ENCODE peak calls at places on chromosomes 4 and X, in eight cellular contexts. W, F, M, T, O, V, I and Z are unnamed samples.

GRCh38 chrX:47232803-47233332 is at the start of gene USP11:
- DNase-seq in W (no peak), F (peak; percentile 62), M (peak; percentile 75), T (peak; percentile 56), O (peak; percentile 73), V (peak; percentile 15), I (peak; percentile 51), Z (peak; percentile 29)

GRCh38 chr4:169619518-169619957 is 840 bp upstream of the CLCN3 start:
- DNase-seq in W (peak; percentile 57), F (peak; percentile 50), M (no peak), T (peak; percentile 56), O (no peak), V (peak; percentile 35), I (peak; percentile 54), Z (no peak)

GRCh38 chr4:82905205-82905604 is 4.7 kb downstream of the THAP9 start:
- DNase-seq in W (no peak), F (peak; percentile 68), M (no peak), T (peak; percentile 77), O (no peak), V (peak; percentile 57), I (peak; percentile 64), Z (peak; percentile 65)

GRCh38 chrX:22526339-22526738 is 253.6 kb downstream of the CBLL2 start:
- DNase-seq in W (no peak), F (peak; percentile 24), M (no peak), T (peak; percentile 32), O (no peak), V (peak; percentile 67), I (peak; percentile 70), Z (peak; percentile 59)

GRCh38 chrX:110415440-110416167 is 57.0 kb downstream of the RTL9 start:
- DNase-seq in W (no peak), F (no peak), M (no peak), T (no peak), O (no peak), V (peak; percentile 76), I (peak; percentile 74), Z (no peak)

GRCh38 chr4:121597346-121597934 is 99.3 kb downstream of the ANXA5 start:
- DNase-seq in W (no peak), F (no peak), M (no peak), T (peak; percentile 8), O (no peak), V (peak; percentile 67), I (peak; percentile 5), Z (no peak)

GRCh38 chrX:108309144-108309543 is 129.1 kb downstream of the COL4A6 start:
- DNase-seq in W (no peak), F (no peak), M (no peak), T (no peak), O (no peak), V (peak; percentile 85), I (peak; percentile 79), Z (no peak)

GRCh38 chr4:186144180-186144579 is 39.7 kb downstream of the FAM149A start:
- DNase-seq in W (no peak), F (no peak), M (no peak), T (peak; percentile 39), O (peak; percentile 50), V (peak; percentile 52), I (peak; percentile 21), Z (no peak)

GRCh38 chrX:129665916-129666644 is 11.3 kb upstream of the APLN start:
- DNase-seq in W (no peak), F (no peak), M (no peak), T (no peak), O (no peak), V (peak; percentile 71), I (peak; percentile 75), Z (no peak)

GRCh38 chrX:139596068-139596467 is 65.5 kb downstream of the F9 start:
- DNase-seq in W (no peak), F (no peak), M (no peak), T (no peak), O (no peak), V (no peak), I (no peak), Z (no peak)

GRCh38 chrX:48945517-48946348 is 11.7 kb downstream of the OTUD5 start:
- DNase-seq in W (no peak), F (peak; percentile 61), M (no peak), T (peak; percentile 48), O (peak; percentile 60), V (no peak), I (peak; percentile 51), Z (no peak)

GRCh38 chr4:87270144-87270543 is 49.7 kb upstream of the KLHL8 start:
- DNase-seq in W (no peak), F (no peak), M (no peak), T (peak; percentile 8), O (no peak), V (peak; percentile 23), I (peak; percentile 52), Z (no peak)

GRCh38 chrX:151004085-151004484 is 20.9 kb downstream of the HMGB3 start:
- DNase-seq in W (no peak), F (no peak), M (no peak), T (no peak), O (no peak), V (no peak), I (peak; percentile 2), Z (no peak)

GRCh38 chr4:186347743-186348142 is 81.8 kb downstream of the F11 start:
- DNase-seq in W (no peak), F (no peak), M (no peak), T (no peak), O (no peak), V (no peak), I (no peak), Z (no peak)

GRCh38 chr4:81380364-81380853 is 91.3 kb downstream of the RASGEF1B start:
- DNase-seq in W (no peak), F (no peak), M (no peak), T (no peak), O (no peak), V (no peak), I (no peak), Z (no peak)

GRCh38 chrX:110965409-110965808 is 130.6 kb upstream of the PAK3 start:
- DNase-seq in W (no peak), F (no peak), M (no peak), T (no peak), O (no peak), V (peak; percentile 4), I (no peak), Z (no peak)

GRCh38 chr4:167100120-167100519 is 134.2 kb downstream of the SPOCK3 start:
- DNase-seq in W (no peak), F (no peak), M (no peak), T (no peak), O (no peak), V (peak; percentile 50), I (no peak), Z (no peak)

GRCh38 chr4:2071912-2072867 is 13.1 kb downstream of the NAT8L start:
- DNase-seq in W (no peak), F (no peak), M (peak; percentile 50), T (no peak), O (no peak), V (no peak), I (no peak), Z (no peak)

GRCh38 chr4:2583517-2583916 is 47.1 kb downstream of the FAM193A start:
- DNase-seq in W (no peak), F (no peak), M (no peak), T (no peak), O (no peak), V (no peak), I (peak; percentile 41), Z (no peak)

GRCh38 chr4:8110071-8110986 is 48.3 kb downstream of the ABLIM2 start:
- DNase-seq in W (no peak), F (no peak), M (no peak), T (no peak), O (no peak), V (peak; percentile 12), I (no peak), Z (no peak)
- TF ChIP-seq CTCF in W (no peak), F (peak; percentile 21), M (no peak), T (peak; percentile 20), O (no peak), V (no peak), I (no peak), Z (peak; percentile 13)

DNA sequence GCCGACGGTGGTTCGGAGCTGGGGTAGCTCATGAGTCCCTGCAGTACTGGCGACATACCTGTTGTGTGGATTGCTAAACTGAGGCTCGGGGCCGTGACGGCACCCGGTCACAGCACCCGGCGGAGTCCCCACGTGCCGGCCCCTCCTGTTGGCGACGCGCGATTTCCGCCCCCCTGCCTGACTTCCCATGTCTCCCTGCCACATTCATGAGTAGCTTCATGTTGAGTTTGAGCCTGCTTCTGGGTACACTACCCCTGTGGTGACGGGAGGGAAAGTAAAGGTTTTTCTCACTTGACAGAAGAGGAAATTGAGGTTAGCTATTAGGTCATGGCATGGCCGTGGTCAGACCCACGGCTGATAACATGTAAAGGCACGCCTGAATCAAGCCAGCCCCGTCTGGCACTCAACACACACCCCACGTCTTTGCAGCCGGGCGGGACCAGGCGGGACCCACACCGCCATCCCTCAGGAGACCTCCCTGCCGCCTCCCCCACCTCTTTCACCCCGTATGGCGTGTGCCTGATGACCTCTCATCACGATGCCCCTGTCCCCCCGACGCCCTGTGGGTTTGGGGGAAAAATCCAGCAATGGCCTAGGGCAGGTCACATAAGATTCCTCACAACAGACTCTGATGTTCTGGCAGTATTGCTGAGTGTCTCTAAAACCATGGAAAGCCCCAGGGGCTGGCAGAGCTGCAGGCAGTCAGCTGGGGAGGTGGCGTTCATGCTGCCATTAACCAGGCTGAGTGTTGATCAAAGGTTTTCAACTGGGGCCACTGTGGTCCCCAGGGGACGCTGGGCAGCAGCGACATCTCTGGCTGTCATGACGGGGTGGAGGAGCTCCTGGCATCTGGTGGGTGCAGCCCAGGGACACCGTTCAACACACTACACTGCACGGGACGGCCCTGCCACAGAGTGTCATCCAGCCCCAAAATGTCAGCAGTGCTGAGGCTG is 29.2 kb downstream of the P2RY8 start:
- DNase-seq in W (no peak), F (peak; percentile 79), M (peak; percentile 48), T (peak; percentile 69), O (peak; percentile 17), V (no peak), I (no peak), Z (no peak)
- TF ChIP-seq CTCF in W (no peak), F (no peak), M (no peak), T (no peak), O (no peak), V (no peak), I (no peak), Z (no peak)

DNA sequence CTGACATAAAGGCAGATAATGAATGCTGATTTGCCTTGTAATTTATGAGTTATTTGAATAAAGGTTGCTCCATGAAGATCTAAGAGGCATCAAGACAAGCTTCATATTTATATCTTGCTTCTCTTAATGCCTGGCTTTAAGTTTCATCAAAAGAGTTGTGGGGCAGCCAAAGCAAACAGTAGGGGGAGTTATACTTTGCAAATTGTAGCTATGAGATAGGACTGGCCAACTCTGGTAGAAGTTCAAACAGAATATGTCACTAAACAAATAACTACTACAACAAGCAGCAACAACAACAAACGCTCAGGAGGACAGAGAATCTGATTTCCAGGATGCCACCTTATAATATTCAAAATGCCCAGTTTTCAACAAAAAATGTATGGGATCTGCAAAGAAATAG is 69.1 kb upstream of the PLAC1 start:
- DNase-seq in W (no peak), F (no peak), M (no peak), T (no peak), O (no peak), V (no peak), I (no peak), Z (no peak)
- TF ChIP-seq CTCF in W (no peak), F (no peak), M (no peak), T (no peak), O (no peak), V (no peak), I (peak; percentile 24), Z (peak; percentile 4)

GRCh38 chrX:119272882-119273806 is 37.1 kb downstream of the PGRMC1 start:
- DNase-seq in W (no peak), F (peak; percentile 47), M (no peak), T (peak; percentile 59), O (no peak), V (peak; percentile 23), I (peak; percentile 21), Z (no peak)
- TF ChIP-seq CTCF in W (no peak), F (no peak), M (no peak), T (peak; percentile 1), O (no peak), V (no peak), I (peak; percentile 15), Z (no peak)